ENCODE peak calls at places on chromosome 11, in five cellular contexts. D, N, G, Z and C are unnamed samples.

GRCh38 chr11:64094463-64095223 is 58.9 kb downstream of the FLRT1 start:
- DNase-seq in D (no peak), N (peak), G (no peak), Z (peak), C (no peak)

GRCh38 chr11:128544625-128545024 is 42.7 kb downstream of the ETS1 start:
- DNase-seq in D (no peak), N (peak), G (no peak), Z (no peak), C (no peak)

GRCh38 chr11:103676413-103676812 is 360.0 kb upstream of the DDI1 start:
- DNase-seq in D (no peak), N (peak), G (no peak), Z (no peak), C (no peak)

GRCh38 chr11:65866524-65867283 is 5.9 kb downstream of the EFEMP2 start:
- DNase-seq in D (no peak), N (no peak), G (peak), Z (no peak), C (no peak)

GRCh38 chr11:19389787-19390303 is 149.1 kb upstream of the E2F8 start:
- DNase-seq in D (peak), N (peak), G (peak), Z (no peak), C (no peak)

GRCh38 chr11:115220881-115221280 is 283.3 kb downstream of the CADM1 start:
- DNase-seq in D (no peak), N (no peak), G (no peak), Z (no peak), C (no peak)

GRCh38 chr11:19628018-19628417 is 84.6 kb upstream of the NAV2 start:
- DNase-seq in D (peak), N (peak), G (peak), Z (no peak), C (no peak)

GRCh38 chr11:134527382-134528243 is 115.6 kb upstream of the B3GAT1 start:
- DNase-seq in D (peak), N (no peak), G (peak), Z (no peak), C (no peak)

GRCh38 chr11:47946682-47947575 is 33.4 kb upstream of the PTPRJ start:
- DNase-seq in D (peak), N (peak), G (peak), Z (no peak), C (no peak)
- H3K27ac ChIP-seq in D (no peak), N (peak), G (no peak), Z (no peak), C (no peak)

GRCh38 chr11:72683782-72684200 is 9.6 kb upstream of the PDE2A start:
- DNase-seq in D (peak), N (peak), G (peak), Z (peak), C (peak)

GRCh38 chr11:72682238-72682872 is 8.1 kb upstream of the PDE2A start:
- DNase-seq in D (no peak), N (no peak), G (no peak), Z (no peak), C (no peak)

GRCh38 chr11:72685560-72686480 is 11.6 kb upstream of the PDE2A start:
- DNase-seq in D (peak), N (peak), G (peak), Z (no peak), C (no peak)

GRCh38 chr11:72686639-72687215 is 12.5 kb upstream of the PDE2A start:
- DNase-seq in D (no peak), N (no peak), G (peak), Z (no peak), C (no peak)

GRCh38 chr11:72684236-72684912 is 10.2 kb upstream of the PDE2A start:
- DNase-seq in D (peak), N (peak), G (peak), Z (peak), C (no peak)
- H3K27ac ChIP-seq in D (no peak), N (no peak), G (no peak), Z (no peak), C (no peak)

GRCh38 chr11:3055881-3056280 is 1.3 kb downstream of the CARS1 start:
- DNase-seq in D (no peak), N (no peak), G (peak), Z (no peak), C (no peak)
- H3K27ac ChIP-seq in D (no peak), N (peak), G (no peak), Z (no peak), C (no peak)

GRCh38 chr11:119015054-119015611 is 3.0 kb downstream of the RPS25 start:
- DNase-seq in D (no peak), N (no peak), G (no peak), Z (no peak), C (no peak)
- H3K27ac ChIP-seq in D (no peak), N (no peak), G (no peak), Z (no peak), C (no peak)

DNA sequence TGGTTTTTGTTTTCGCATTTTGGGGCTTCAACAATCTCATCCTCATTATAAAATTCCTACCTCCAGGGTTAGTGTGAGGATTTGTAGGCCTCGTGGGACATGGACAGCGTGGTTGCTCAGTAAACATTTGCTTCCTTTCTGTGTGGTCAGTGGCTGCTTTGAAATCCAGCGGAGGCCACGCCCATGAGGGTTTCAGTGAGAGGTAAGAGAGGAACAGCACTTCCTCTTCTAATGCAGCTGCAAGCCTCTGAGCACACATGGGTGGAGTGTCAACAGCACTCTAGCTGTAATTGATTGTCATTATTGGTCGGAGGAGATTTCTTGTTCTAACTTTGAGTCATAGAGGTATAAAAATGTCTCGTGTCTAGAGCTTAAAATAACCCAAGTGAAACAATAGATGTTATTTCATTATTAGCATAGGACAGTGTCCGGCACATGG is 6.0 kb upstream of the ARHGAP42 start:
- DNase-seq in D (peak), N (peak), G (no peak), Z (peak), C (no peak)
- H3K27ac ChIP-seq in D (no peak), N (no peak), G (no peak), Z (no peak), C (no peak)

GRCh38 chr11:46912526-46913150 is 5.7 kb downstream of the LRP4 start:
- DNase-seq in D (no peak), N (no peak), G (no peak), Z (peak), C (no peak)
- H3K27ac ChIP-seq in D (no peak), N (no peak), G (no peak), Z (peak), C (peak)

DNA sequence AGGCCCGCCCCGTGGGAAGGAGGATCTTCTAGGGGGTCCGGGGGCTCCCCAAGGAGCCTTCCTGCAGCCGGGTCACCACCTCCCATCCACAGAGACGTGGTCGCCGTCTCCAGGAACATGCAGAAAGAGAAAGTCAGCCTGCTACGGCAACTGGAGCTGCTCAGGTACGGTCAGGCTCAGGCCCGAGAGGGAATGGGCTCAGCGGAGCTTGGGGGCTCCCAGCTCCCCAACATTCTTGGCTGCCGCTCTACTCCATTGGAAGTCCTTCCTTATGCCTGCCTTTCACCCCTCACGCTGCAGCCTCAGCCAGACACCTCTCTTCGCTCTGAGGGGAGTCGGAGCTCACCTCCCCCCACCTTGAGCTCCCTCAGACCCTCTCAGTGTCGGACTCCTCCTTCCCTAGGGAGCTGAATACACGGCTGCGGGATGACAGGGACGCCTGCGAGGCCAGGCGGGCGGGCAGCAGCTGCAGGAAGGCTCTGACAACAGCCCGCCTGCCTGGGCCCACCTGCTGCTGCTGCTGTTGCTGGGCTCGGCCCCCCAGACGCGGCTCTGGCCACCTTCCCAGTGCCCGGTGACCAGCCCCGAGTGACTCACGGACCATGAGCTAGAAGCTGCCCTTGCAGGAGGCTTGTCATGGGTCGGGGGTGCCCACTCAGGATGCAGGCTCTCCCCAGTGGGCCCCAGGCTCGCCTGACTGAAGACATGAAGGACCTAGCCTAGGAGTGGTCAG is 1.5 kb upstream of the CD151 start:
- DNase-seq in D (no peak), N (peak), G (no peak), Z (no peak), C (no peak)
- H3K27ac ChIP-seq in D (no peak), N (no peak), G (no peak), Z (no peak), C (no peak)